ENCODE peak calls at places on chromosomes 5 and 9, in nine cellular contexts. One of them, this sample, is unnamed.

GRCh38 chr9:126114409-126114760 is 212.2 kb upstream of the MVB12B start:
- DNase-seq in neural progenitor cell: no peak
- DNase-seq in fibroblast of lung: no peak
- DNase-seq in CD8-positive, alpha-beta T cell: no peak
- DNase-seq in right atrium auricular region: no peak
- DNase-seq in heart left ventricle: no peak
- DNase-seq in H9: peak; percentile 8
- DNase-seq in lower lobe of right lung: no peak
- DNase-seq in psoas muscle: no peak
- DNase-seq in this sample: no peak

GRCh38 chr5:43658499-43658898 is 55.5 kb downstream of the NNT start:
- DNase-seq in neural progenitor cell: no peak
- DNase-seq in fibroblast of lung: peak; percentile 78
- DNase-seq in CD8-positive, alpha-beta T cell: no peak
- DNase-seq in right atrium auricular region: no peak
- DNase-seq in heart left ventricle: no peak
- DNase-seq in H9: no peak
- DNase-seq in lower lobe of right lung: no peak
- DNase-seq in psoas muscle: no peak
- DNase-seq in this sample: no peak

GRCh38 chr9:37239224-37239859 is 119.0 kb downstream of the ZCCHC7 start:
- DNase-seq in neural progenitor cell: peak; percentile 10
- DNase-seq in fibroblast of lung: no peak
- DNase-seq in CD8-positive, alpha-beta T cell: no peak
- DNase-seq in right atrium auricular region: no peak
- DNase-seq in heart left ventricle: no peak
- DNase-seq in H9: no peak
- DNase-seq in lower lobe of right lung: no peak
- DNase-seq in psoas muscle: no peak
- DNase-seq in this sample: no peak

GRCh38 chr9:134949681-134950403 is 32.1 kb upstream of the FCN1 start:
- DNase-seq in neural progenitor cell: no peak
- DNase-seq in fibroblast of lung: no peak
- DNase-seq in CD8-positive, alpha-beta T cell: no peak
- DNase-seq in right atrium auricular region: no peak
- DNase-seq in heart left ventricle: no peak
- DNase-seq in H9: no peak
- DNase-seq in lower lobe of right lung: no peak
- DNase-seq in psoas muscle: no peak
- DNase-seq in this sample: no peak

GRCh38 chr5:109645591-109646236 is 44.0 kb upstream of the MAN2A1 start:
- DNase-seq in neural progenitor cell: peak; percentile 66
- DNase-seq in fibroblast of lung: no peak
- DNase-seq in CD8-positive, alpha-beta T cell: no peak
- DNase-seq in right atrium auricular region: no peak
- DNase-seq in heart left ventricle: no peak
- DNase-seq in H9: peak; percentile 39
- DNase-seq in lower lobe of right lung: no peak
- DNase-seq in psoas muscle: no peak
- DNase-seq in this sample: no peak

GRCh38 chr9:90511711-90512110 is 130.9 kb downstream of the DIRAS2 start:
- DNase-seq in neural progenitor cell: no peak
- DNase-seq in fibroblast of lung: no peak
- DNase-seq in CD8-positive, alpha-beta T cell: no peak
- DNase-seq in right atrium auricular region: no peak
- DNase-seq in heart left ventricle: no peak
- DNase-seq in H9: no peak
- DNase-seq in lower lobe of right lung: no peak
- DNase-seq in psoas muscle: no peak
- DNase-seq in this sample: no peak

GRCh38 chr5:143506881-143507552 is 103.5 kb upstream of the NR3C1 start:
- DNase-seq in neural progenitor cell: no peak
- DNase-seq in fibroblast of lung: peak; percentile 95
- DNase-seq in CD8-positive, alpha-beta T cell: no peak
- DNase-seq in right atrium auricular region: no peak
- DNase-seq in heart left ventricle: no peak
- DNase-seq in H9: no peak
- DNase-seq in lower lobe of right lung: no peak
- DNase-seq in psoas muscle: no peak
- DNase-seq in this sample: no peak

GRCh38 chr5:170809551-170809950 is 26.0 kb downstream of the GABRP start:
- DNase-seq in neural progenitor cell: peak; percentile 52
- DNase-seq in fibroblast of lung: peak; percentile 56
- DNase-seq in CD8-positive, alpha-beta T cell: no peak
- DNase-seq in right atrium auricular region: no peak
- DNase-seq in heart left ventricle: no peak
- DNase-seq in H9: peak; percentile 42
- DNase-seq in lower lobe of right lung: no peak
- DNase-seq in psoas muscle: no peak
- DNase-seq in this sample: no peak

GRCh38 chr5:115657125-115657882 is 31.5 kb upstream of the TMED7 start:
- DNase-seq in neural progenitor cell: no peak
- DNase-seq in fibroblast of lung: peak; percentile 18
- DNase-seq in CD8-positive, alpha-beta T cell: no peak
- DNase-seq in right atrium auricular region: no peak
- DNase-seq in heart left ventricle: no peak
- DNase-seq in H9: no peak
- DNase-seq in lower lobe of right lung: no peak
- DNase-seq in psoas muscle: no peak
- DNase-seq in this sample: no peak

GRCh38 chr9:692636-693459 is 148.6 kb upstream of the DMRT1 start:
- DNase-seq in neural progenitor cell: no peak
- DNase-seq in fibroblast of lung: no peak
- DNase-seq in CD8-positive, alpha-beta T cell: no peak
- DNase-seq in right atrium auricular region: no peak
- DNase-seq in heart left ventricle: no peak
- DNase-seq in H9: no peak
- DNase-seq in lower lobe of right lung: no peak
- DNase-seq in psoas muscle: no peak
- DNase-seq in this sample: no peak
- H3K4me1 ChIP-seq in neural progenitor cell: peaks cover 31% of the 10 kb centered on the region
- H3K4me1 ChIP-seq in fibroblast of lung: peaks cover 31% of the 10 kb centered on the region
- H3K4me1 ChIP-seq in CD8-positive, alpha-beta T cell: peaks cover 14% of the 10 kb centered on the region
- H3K4me1 ChIP-seq in right atrium auricular region: no peaks in the 10 kb centered on the region
- H3K4me1 ChIP-seq in heart left ventricle: peaks cover 62% of the 10 kb centered on the region
- H3K4me1 ChIP-seq in H9: peaks cover 7% of the 10 kb centered on the region
- H3K4me1 ChIP-seq in lower lobe of right lung: peaks cover 32% of the 10 kb centered on the region
- H3K4me1 ChIP-seq in psoas muscle: peaks cover 53% of the 10 kb centered on the region
- H3K4me1 ChIP-seq in this sample: peaks cover 27% of the 10 kb centered on the region

GRCh38 chr9:106085479-106085878 is 391.1 kb downstream of the TMEM38B start:
- DNase-seq in neural progenitor cell: no peak
- DNase-seq in fibroblast of lung: no peak
- DNase-seq in CD8-positive, alpha-beta T cell: no peak
- DNase-seq in right atrium auricular region: no peak
- DNase-seq in heart left ventricle: no peak
- DNase-seq in H9: no peak
- DNase-seq in lower lobe of right lung: no peak
- DNase-seq in psoas muscle: no peak
- DNase-seq in this sample: no peak
- H3K9me3 ChIP-seq in neural progenitor cell: no peaks in the 10 kb centered on the region
- H3K9me3 ChIP-seq in fibroblast of lung: no peaks in the 10 kb centered on the region
- H3K9me3 ChIP-seq in CD8-positive, alpha-beta T cell: no peaks in the 10 kb centered on the region
- H3K9me3 ChIP-seq in right atrium auricular region: no peaks in the 10 kb centered on the region
- H3K9me3 ChIP-seq in heart left ventricle: no peaks in the 10 kb centered on the region
- H3K9me3 ChIP-seq in H9: no peaks in the 10 kb centered on the region
- H3K9me3 ChIP-seq in lower lobe of right lung: no peaks in the 10 kb centered on the region
- H3K9me3 ChIP-seq in psoas muscle: no peaks in the 10 kb centered on the region
- H3K9me3 ChIP-seq in this sample: no peaks in the 10 kb centered on the region

DNA sequence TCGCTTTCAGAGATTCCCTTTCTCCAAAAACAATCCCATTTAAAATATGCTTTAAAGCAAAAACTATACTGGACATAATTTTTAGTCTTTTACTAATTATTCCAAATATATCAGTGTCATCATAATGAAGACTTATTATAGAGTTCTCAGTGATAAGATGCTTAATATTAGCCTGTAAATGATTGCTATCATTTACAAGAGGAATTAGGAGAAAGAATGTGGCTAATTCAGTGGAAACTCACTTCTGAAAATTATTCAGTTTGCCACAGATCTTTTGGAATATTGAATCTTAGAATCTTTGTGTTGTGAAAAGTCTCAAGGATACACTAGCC is 24.7 kb upstream of the GLRX start:
- DNase-seq in neural progenitor cell: no peak
- DNase-seq in fibroblast of lung: no peak
- DNase-seq in CD8-positive, alpha-beta T cell: no peak
- DNase-seq in right atrium auricular region: no peak
- DNase-seq in heart left ventricle: no peak
- DNase-seq in H9: no peak
- DNase-seq in lower lobe of right lung: no peak
- DNase-seq in psoas muscle: no peak
- DNase-seq in this sample: no peak
- TF ChIP-seq CTCF in neural progenitor cell: no peak
- TF ChIP-seq CTCF in fibroblast of lung: no peak
- TF ChIP-seq CTCF in CD8-positive, alpha-beta T cell: peak; percentile 5
- TF ChIP-seq CTCF in right atrium auricular region: peak; percentile 2
- TF ChIP-seq CTCF in heart left ventricle: no peak
- TF ChIP-seq CTCF in H9: no peak
- TF ChIP-seq CTCF in lower lobe of right lung: peak; percentile 4
- TF ChIP-seq CTCF in psoas muscle: no peak
- TF ChIP-seq CTCF in this sample: no peak

DNA sequence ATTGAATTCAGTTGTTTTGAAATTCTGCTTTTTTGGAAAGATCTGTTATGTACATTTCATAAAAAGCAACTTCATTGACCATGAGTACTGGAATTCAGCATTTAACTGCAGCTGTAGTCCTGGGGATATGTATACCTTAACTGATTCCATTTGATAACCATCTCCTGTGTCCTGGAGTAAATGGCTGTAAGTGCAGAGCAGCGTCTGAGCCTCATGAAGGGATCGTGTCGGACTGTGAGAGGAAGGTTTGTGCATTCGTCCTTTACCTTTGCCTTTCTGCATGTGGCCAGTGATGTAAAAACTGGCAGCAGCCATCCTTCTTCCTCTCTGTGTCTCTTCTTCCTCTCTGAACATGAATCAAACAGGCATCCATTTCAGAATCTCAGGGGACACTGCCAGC is 287.2 kb downstream of the FANCC start:
- DNase-seq in neural progenitor cell: no peak
- DNase-seq in fibroblast of lung: no peak
- DNase-seq in CD8-positive, alpha-beta T cell: no peak
- DNase-seq in right atrium auricular region: no peak
- DNase-seq in heart left ventricle: no peak
- DNase-seq in H9: no peak
- DNase-seq in lower lobe of right lung: no peak
- DNase-seq in psoas muscle: no peak
- DNase-seq in this sample: no peak
- H3K4me1 ChIP-seq in neural progenitor cell: peaks cover 15% of the 10 kb centered on the region
- H3K4me1 ChIP-seq in fibroblast of lung: peaks cover 12% of the 10 kb centered on the region
- H3K4me1 ChIP-seq in CD8-positive, alpha-beta T cell: no peaks in the 10 kb centered on the region
- H3K4me1 ChIP-seq in right atrium auricular region: no peaks in the 10 kb centered on the region
- H3K4me1 ChIP-seq in heart left ventricle: peaks cover 96% of the 10 kb centered on the region
- H3K4me1 ChIP-seq in H9: no peaks in the 10 kb centered on the region
- H3K4me1 ChIP-seq in lower lobe of right lung: peaks cover 75% of the 10 kb centered on the region
- H3K4me1 ChIP-seq in psoas muscle: peaks cover 92% of the 10 kb centered on the region
- H3K4me1 ChIP-seq in this sample: peaks cover 17% of the 10 kb centered on the region